ENCODE peak calls at places on chromosomes 5 and 9, in seven cellular contexts. X is neuronal stem cell, M is IMR-90, S is mesenchymal stem cell, P is H1, A is trophoblast cell, R is mesendoderm. J is an unnamed sample.

GRCh38 chr5:149400304-149400703 is 21.2 kb upstream of the IL17B start:
- DNase-seq in A (no peak), P (no peak), M (no peak), R (peak), X (no peak), S (peak), J (no peak)

GRCh38 chr5:112965733-112966306 is 10.8 kb upstream of the DCP2 start:
- DNase-seq in S (no peak), A (no peak), P (no peak), M (no peak), X (no peak), R (no peak), J (no peak)

GRCh38 chr5:149452665-149453617 is 73.8 kb upstream of the IL17B start:
- DNase-seq in R (peak), P (no peak), M (peak), A (peak), S (peak), X (no peak), J (peak)

GRCh38 chr9:93183663-93184438 is at the start of gene WNK2:
- DNase-seq in A (peak), M (no peak), P (peak), R (peak), S (no peak), X (peak), J (peak)

GRCh38 chr9:134294228-134295071 is 31.8 kb upstream of the RXRA start:
- DNase-seq in S (no peak), M (no peak), R (no peak), P (no peak), X (no peak), A (no peak), J (no peak)

GRCh38 chr5:35780236-35780635 is 76.5 kb upstream of the IL7R start:
- DNase-seq in M (no peak), S (no peak), P (no peak), A (no peak), R (no peak), X (no peak), J (no peak)

GRCh38 chr9:72524820-72525539 is 3.6 kb downstream of the TMC1 start:
- DNase-seq in M (peak), X (peak), R (peak), A (peak), S (peak), P (no peak), J (peak)

GRCh38 chr9:110088099-110088498 is 119.9 kb downstream of the C9orf152 start:
- DNase-seq in P (no peak), X (no peak), S (no peak), A (no peak), R (no peak), M (no peak), J (no peak)

GRCh38 chr5:139733698-139734491 is 61.7 kb upstream of the PSD2 start:
- DNase-seq in P (peak), S (no peak), X (no peak), R (no peak), A (no peak), M (no peak), J (no peak)

GRCh38 chr9:14097215-14097614 is 216.7 kb downstream of the NFIB start:
- DNase-seq in R (peak), M (peak), A (no peak), S (peak), P (no peak), X (no peak), J (no peak)

GRCh38 chr9:113492343-113493079 is 29.0 kb downstream of the RGS3 start:
- DNase-seq in R (no peak), M (peak), S (peak), X (no peak), P (no peak), A (no peak), J (no peak)

GRCh38 chr5:155101697-155102096 is 88.1 kb downstream of the KIF4B start:
- DNase-seq in A (no peak), R (no peak), S (no peak), M (no peak), P (no peak), X (no peak), J (no peak)

GRCh38 chr5:88895681-88896501 is 12.9 kb upstream of the MEF2C start:
- DNase-seq in R (no peak), A (no peak), S (no peak), M (no peak), X (no peak), P (no peak), J (no peak)

GRCh38 chr5:178312900-178313299 is 80.3 kb upstream of the PHYKPL start:
- DNase-seq in A (no peak), S (peak), M (no peak), X (no peak), R (no peak), P (no peak), J (no peak)

GRCh38 chr5:9361835-9362234 is 184.0 kb downstream of the SEMA5A start:
- DNase-seq in X (peak), S (peak), M (peak), P (peak), R (peak), A (peak), J (peak)

GRCh38 chr5:175347027-175347426 is 97.0 kb downstream of the DRD1 start:
- DNase-seq in X (no peak), A (no peak), M (peak), P (no peak), R (no peak), S (no peak), J (no peak)

GRCh38 chr5:90518666-90519065 is 10.7 kb downstream of the LYSMD3 start:
- DNase-seq in R (no peak), X (no peak), P (no peak), M (peak), A (no peak), S (no peak), J (no peak)

GRCh38 chr5:59418766-59419165 is 474.8 kb downstream of the PDE4D start:
- DNase-seq in M (no peak), S (no peak), X (no peak), P (no peak), R (peak), A (no peak), J (no peak)

GRCh38 chr5:45568813-45569212 is 127.4 kb downstream of the HCN1 start:
- DNase-seq in P (no peak), M (no peak), A (no peak), S (no peak), X (no peak), R (peak), J (no peak)

GRCh38 chr5:77896338-77896737 is 120.2 kb upstream of the TBCA start:
- DNase-seq in X (no peak), P (no peak), M (no peak), R (no peak), S (no peak), A (no peak), J (no peak)

GRCh38 chr5:83149671-83150070 is 72.3 kb downstream of the XRCC4 start:
- DNase-seq in A (no peak), S (peak), P (no peak), X (no peak), R (peak), M (peak), J (no peak)

GRCh38 chr9:6024035-6024554 is 8.7 kb upstream of the RANBP6 start:
- DNase-seq in M (no peak), R (peak), A (peak), S (peak), X (peak), P (peak), J (no peak)

GRCh38 chr9:90009447-90009846 is 404.6 kb downstream of the GADD45G start:
- DNase-seq in A (no peak), M (no peak), S (no peak), R (no peak), X (no peak), P (no peak), J (no peak)

GRCh38 chr5:150765789-150766149 is 7.0 kb upstream of the DCTN4 start:
- DNase-seq in A (no peak), P (no peak), X (no peak), S (no peak), R (no peak), M (no peak), J (no peak)

GRCh38 chr5:150766265-150766664 is 7.4 kb upstream of the DCTN4 start:
- DNase-seq in R (no peak), S (no peak), P (no peak), X (no peak), A (no peak), M (no peak), J (no peak)

GRCh38 chr5:150774145-150774544 is 4.4 kb upstream of the SMIM3 start:
- DNase-seq in X (no peak), A (no peak), M (peak), R (no peak), S (peak), P (no peak), J (no peak)

DNA sequence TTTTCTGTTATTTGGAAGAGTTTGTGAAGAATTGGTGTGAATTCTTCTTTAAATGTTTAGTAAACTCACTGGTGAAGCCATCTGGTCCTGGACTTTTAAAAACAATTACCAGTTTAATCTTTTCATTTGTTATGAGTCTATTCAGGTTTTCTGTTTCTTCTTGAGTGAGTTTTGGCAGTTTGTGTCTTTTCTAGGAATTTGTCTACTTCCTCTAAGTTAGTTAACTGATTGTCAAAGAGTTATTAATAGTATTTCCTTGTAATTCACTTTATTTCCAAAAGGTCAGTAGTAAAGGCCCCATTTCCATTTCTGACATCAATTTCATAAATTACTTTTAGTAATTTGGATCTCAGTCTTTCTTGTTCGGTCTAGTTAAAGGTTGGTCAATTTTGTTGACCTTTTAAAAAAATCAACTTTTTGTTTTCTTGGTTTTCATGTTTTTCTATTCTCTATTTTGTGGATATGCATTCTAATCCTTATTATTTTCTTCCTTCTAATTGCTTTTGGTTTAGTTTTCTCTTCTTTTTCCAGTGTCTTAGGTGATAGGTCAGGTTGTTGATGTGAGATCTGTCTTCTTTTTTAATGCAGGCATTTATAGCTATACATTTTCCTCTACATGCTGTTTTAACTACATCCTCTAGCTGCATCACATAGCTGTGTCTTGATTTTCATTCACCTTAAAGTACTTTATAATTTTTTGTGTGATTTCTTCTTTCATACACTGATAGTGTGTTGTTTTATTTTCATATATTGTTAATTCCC is 7.3 kb upstream of the SMIM3 start:
- DNase-seq in R (no peak), S (no peak), A (no peak), P (no peak), X (no peak), M (no peak), J (no peak)
- H2AK5ac ChIP-seq in R (no peak), S (no peak), A (no peak), P (no peak), X (no peak), M (no peak), J (no peak)

GRCh38 chr5:130885027-130885426 is 280.0 kb downstream of the HINT1 start:
- DNase-seq in R (no peak), M (no peak), S (no peak), A (no peak), X (no peak), P (no peak), J (no peak)
- H2AK5ac ChIP-seq in R (no peak), M (no peak), S (no peak), A (no peak), X (no peak), P (no peak), J (no peak)

DNA sequence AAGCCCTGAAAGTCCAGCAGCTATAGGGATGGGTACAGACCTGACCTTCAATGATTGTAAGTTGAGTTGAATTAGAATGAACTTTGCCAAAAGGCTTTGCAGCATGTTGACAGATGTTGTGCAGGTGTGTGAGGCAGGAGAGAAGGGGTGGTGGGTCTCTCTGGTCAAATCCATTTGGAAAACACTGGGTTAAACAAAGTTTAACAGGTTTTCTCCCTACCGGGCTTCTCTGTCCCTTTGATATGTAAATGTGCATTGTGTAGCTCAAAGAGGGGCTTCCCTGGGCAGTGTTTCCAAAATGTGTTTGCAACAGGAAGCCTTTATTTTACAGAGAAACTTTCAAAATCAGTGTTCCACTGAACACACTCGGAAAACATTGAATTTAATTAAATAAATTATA is 72.1 kb upstream of the BRINP1 start:
- DNase-seq in S (no peak), M (no peak), X (no peak), P (no peak), A (no peak), R (no peak), J (peak)
- H2AK5ac ChIP-seq in S (no peak), M (no peak), X (no peak), P (no peak), A (no peak), R (no peak), J (no peak)

GRCh38 chr5:58239731-58240130 is 220.2 kb downstream of the PLK2 start:
- DNase-seq in A (no peak), S (no peak), M (no peak), P (no peak), X (no peak), R (no peak), J (no peak)

GRCh38 chr5:58241383-58241782 is 218.5 kb downstream of the PLK2 start:
- DNase-seq in P (no peak), X (no peak), M (peak), R (no peak), S (no peak), A (no peak), J (no peak)

GRCh38 chr5:58236498-58236897 is 223.4 kb downstream of the PLK2 start:
- DNase-seq in S (no peak), X (no peak), A (no peak), R (no peak), P (no peak), M (no peak), J (no peak)

GRCh38 chr5:58239075-58239474 is 220.8 kb downstream of the PLK2 start:
- DNase-seq in P (no peak), R (no peak), S (no peak), X (no peak), A (no peak), M (no peak), J (no peak)

GRCh38 chr5:58240286-58240685 is 219.6 kb downstream of the PLK2 start:
- DNase-seq in X (no peak), P (no peak), A (no peak), S (peak), R (no peak), M (peak), J (no peak)
- H2AK5ac ChIP-seq in X (no peak), P (no peak), A (no peak), S (no peak), R (no peak), M (no peak), J (no peak)

DNA sequence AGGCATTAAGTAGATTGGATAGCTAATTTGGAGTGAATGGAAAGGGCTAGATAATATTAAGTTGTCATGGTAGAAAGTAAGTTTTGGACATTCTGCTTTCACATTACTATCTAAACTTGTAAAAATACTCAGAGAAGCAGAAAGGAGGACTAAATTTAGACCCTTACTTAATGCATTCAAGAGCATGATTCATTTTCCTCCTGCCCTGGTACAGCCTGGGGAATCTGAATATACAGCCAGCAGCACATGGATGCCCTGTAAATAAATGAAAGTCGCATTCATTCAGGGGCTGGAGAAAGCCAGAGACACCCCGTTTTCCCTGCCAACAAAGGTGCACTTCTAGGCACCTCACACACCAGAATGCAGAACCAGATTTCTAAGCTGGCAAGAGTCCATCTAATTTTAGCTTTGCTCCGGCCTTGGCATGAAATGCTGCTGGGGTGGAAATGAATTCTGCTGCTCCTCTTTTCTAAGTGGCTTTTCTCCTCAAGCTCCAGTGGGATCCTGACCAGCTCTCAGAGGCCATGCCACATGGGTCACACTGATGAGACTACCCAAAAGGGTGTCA is 172.8 kb upstream of the KLF9 start:
- DNase-seq in S (peak), M (peak), X (no peak), R (no peak), A (no peak), P (no peak), J (no peak)
- H2AK5ac ChIP-seq in S (no peak), M (peak), X (no peak), R (no peak), A (no peak), P (no peak), J (no peak)

GRCh38 chr5:42230839-42231238 is 192.4 kb upstream of the GHR start:
- DNase-seq in R (no peak), M (no peak), X (no peak), S (no peak), A (no peak), P (no peak), J (no peak)

GRCh38 chr5:42225009-42225408 is 198.2 kb upstream of the GHR start:
- DNase-seq in M (no peak), P (no peak), A (no peak), X (no peak), R (no peak), S (no peak), J (no peak)

GRCh38 chr5:42228279-42228678 is 195.0 kb upstream of the GHR start:
- DNase-seq in X (no peak), P (no peak), M (no peak), A (no peak), S (peak), R (peak), J (no peak)
- H2AK5ac ChIP-seq in X (no peak), P (no peak), M (no peak), A (no peak), S (no peak), R (no peak), J (no peak)

GRCh38 chr5:93371893-93372292 is 209.1 kb downstream of the NR2F1-AS1 start:
- DNase-seq in S (no peak), P (no peak), A (no peak), X (no peak), R (no peak), M (no peak), J (no peak)
- H2AK5ac ChIP-seq in S (no peak), P (no peak), A (no peak), X (no peak), R (no peak), M (no peak), J (no peak)

DNA sequence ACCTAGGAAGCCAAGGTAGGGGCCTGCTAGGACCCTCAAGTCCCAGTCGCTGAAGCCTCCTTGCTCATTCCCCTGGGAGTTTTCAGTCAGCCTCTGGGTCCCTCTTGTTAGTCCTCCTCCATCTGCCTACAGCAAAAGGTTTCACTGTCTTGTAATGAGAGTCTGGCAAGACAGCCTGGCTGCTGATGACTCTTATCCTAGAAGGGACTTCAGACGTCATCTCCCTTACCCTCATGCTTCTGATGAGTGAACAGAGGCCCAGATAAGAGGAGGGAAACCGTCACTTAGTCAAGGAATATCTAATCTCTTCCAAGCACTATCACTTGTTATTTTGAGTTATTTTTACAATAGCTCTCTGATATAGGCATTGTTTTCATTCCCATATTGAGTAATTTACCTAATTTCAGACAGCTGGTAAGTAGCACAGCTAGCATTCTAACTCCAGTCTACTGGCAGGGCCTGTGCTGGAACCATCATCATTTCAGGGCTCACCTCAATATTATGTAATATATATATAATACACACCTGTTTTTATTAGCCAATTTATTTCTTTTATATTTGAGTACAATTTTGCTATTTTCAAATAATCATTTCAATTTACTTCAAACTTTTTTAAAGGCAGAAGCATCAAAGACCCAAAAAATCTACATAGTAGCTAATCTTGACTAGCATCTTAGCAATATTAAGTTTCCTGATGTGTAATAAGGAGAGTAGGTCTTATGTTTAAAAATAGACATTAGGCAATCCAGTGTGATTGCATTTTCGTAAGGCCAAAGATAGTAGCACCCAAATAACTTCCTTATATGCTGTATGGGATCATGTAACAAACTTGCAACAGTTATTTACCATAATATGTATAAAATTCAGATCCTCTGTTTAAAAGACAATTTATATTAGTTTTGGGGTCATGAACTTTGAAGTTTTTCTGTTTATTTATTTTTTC is 7.9 kb downstream of the CMYA5 start:
- DNase-seq in R (peak), X (no peak), P (no peak), M (peak), A (peak), S (peak), J (no peak)
- H2AK5ac ChIP-seq in R (no peak), X (no peak), P (no peak), M (no peak), A (no peak), S (no peak), J (no peak)

J was measured in H9.